ENCODE peak calls at places on chromosome 1, in seven cellular contexts. One of them, this sample, is unnamed.

GRCh38 chr1:186948542-186948941 is 119.8 kb downstream of the PLA2G4A start:
- DNase-seq in HCT116: no peak
- DNase-seq in A549: no peak
- DNase-seq in HepG2: no peak
- DNase-seq in H1: no peak
- DNase-seq in K562: no peak
- DNase-seq in GM12878: no peak
- DNase-seq in this sample: no peak

GRCh38 chr1:61692155-61692783 is 32.7 kb downstream of the TM2D1 start:
- DNase-seq in HCT116: no peak
- DNase-seq in A549: peak
- DNase-seq in HepG2: no peak
- DNase-seq in H1: no peak
- DNase-seq in K562: no peak
- DNase-seq in GM12878: no peak
- DNase-seq in this sample: peak

GRCh38 chr1:209617755-209618154 is 34.2 kb downstream of the CAMK1G start:
- DNase-seq in HCT116: no peak
- DNase-seq in A549: no peak
- DNase-seq in HepG2: no peak
- DNase-seq in H1: no peak
- DNase-seq in K562: no peak
- DNase-seq in GM12878: no peak
- DNase-seq in this sample: no peak

GRCh38 chr1:91564888-91565700 is 64.4 kb downstream of the CDC7 start:
- DNase-seq in HCT116: no peak
- DNase-seq in A549: no peak
- DNase-seq in HepG2: no peak
- DNase-seq in H1: no peak
- DNase-seq in K562: no peak
- DNase-seq in GM12878: no peak
- DNase-seq in this sample: peak

GRCh38 chr1:216178266-216178665 is 245.0 kb downstream of the USH2A start:
- DNase-seq in HCT116: no peak
- DNase-seq in A549: no peak
- DNase-seq in HepG2: no peak
- DNase-seq in H1: no peak
- DNase-seq in K562: no peak
- DNase-seq in GM12878: no peak
- DNase-seq in this sample: peak

GRCh38 chr1:200409203-200409760 is 554 bp downstream of the ZNF281 start:
- DNase-seq in HCT116: no peak
- DNase-seq in A549: no peak
- DNase-seq in HepG2: no peak
- DNase-seq in H1: no peak
- DNase-seq in K562: peak
- DNase-seq in GM12878: no peak
- DNase-seq in this sample: peak

GRCh38 chr1:88678405-88678804 is 5.7 kb upstream of the PKN2 start:
- DNase-seq in HCT116: no peak
- DNase-seq in A549: peak
- DNase-seq in HepG2: no peak
- DNase-seq in H1: no peak
- DNase-seq in K562: peak
- DNase-seq in GM12878: no peak
- DNase-seq in this sample: no peak

GRCh38 chr1:115302390-115302961 is 35.6 kb downstream of the NGF start:
- DNase-seq in HCT116: no peak
- DNase-seq in A549: no peak
- DNase-seq in HepG2: no peak
- DNase-seq in H1: no peak
- DNase-seq in K562: no peak
- DNase-seq in GM12878: no peak
- DNase-seq in this sample: peak

GRCh38 chr1:241934181-241934815 is 23.3 kb upstream of the BECN2 start:
- DNase-seq in HCT116: no peak
- DNase-seq in A549: no peak
- DNase-seq in HepG2: peak
- DNase-seq in H1: peak
- DNase-seq in K562: peak
- DNase-seq in GM12878: no peak
- DNase-seq in this sample: no peak

GRCh38 chr1:236759252-236759859 is 35.7 kb upstream of the MTR start:
- DNase-seq in HCT116: peak
- DNase-seq in A549: peak
- DNase-seq in HepG2: peak
- DNase-seq in H1: no peak
- DNase-seq in K562: peak
- DNase-seq in GM12878: peak
- DNase-seq in this sample: peak

GRCh38 chr1:93811646-93812045 is 67.4 kb downstream of the DNTTIP2 start:
- DNase-seq in HCT116: no peak
- DNase-seq in A549: no peak
- DNase-seq in HepG2: no peak
- DNase-seq in H1: no peak
- DNase-seq in K562: no peak
- DNase-seq in GM12878: no peak
- DNase-seq in this sample: peak

GRCh38 chr1:235917267-235917811 is 50.6 kb upstream of the LYST start:
- DNase-seq in HCT116: peak
- DNase-seq in A549: peak
- DNase-seq in HepG2: no peak
- DNase-seq in H1: no peak
- DNase-seq in K562: no peak
- DNase-seq in GM12878: peak
- DNase-seq in this sample: peak

GRCh38 chr1:234529661-234530237 is 50.8 kb upstream of the TARBP1 start:
- DNase-seq in HCT116: no peak
- DNase-seq in A549: no peak
- DNase-seq in HepG2: no peak
- DNase-seq in H1: no peak
- DNase-seq in K562: no peak
- DNase-seq in GM12878: no peak
- DNase-seq in this sample: no peak

GRCh38 chr1:226784081-226785049 is 45.3 kb upstream of the ITPKB start:
- DNase-seq in HCT116: no peak
- DNase-seq in A549: no peak
- DNase-seq in HepG2: no peak
- DNase-seq in H1: no peak
- DNase-seq in K562: no peak
- DNase-seq in GM12878: no peak
- DNase-seq in this sample: no peak

GRCh38 chr1:203769505-203770343 is 4.7 kb downstream of the LAX1 start:
- DNase-seq in HCT116: no peak
- DNase-seq in A549: peak
- DNase-seq in HepG2: peak
- DNase-seq in H1: no peak
- DNase-seq in K562: no peak
- DNase-seq in GM12878: no peak
- DNase-seq in this sample: peak

GRCh38 chr1:186930248-186930647 is 101.5 kb downstream of the PLA2G4A start:
- DNase-seq in HCT116: no peak
- DNase-seq in A549: no peak
- DNase-seq in HepG2: no peak
- DNase-seq in H1: no peak
- DNase-seq in K562: no peak
- DNase-seq in GM12878: no peak
- DNase-seq in this sample: peak

GRCh38 chr1:48222501-48223242 is at the start of gene SLC5A9:
- DNase-seq in HCT116: no peak
- DNase-seq in A549: peak
- DNase-seq in HepG2: peak
- DNase-seq in H1: no peak
- DNase-seq in K562: no peak
- DNase-seq in GM12878: no peak
- DNase-seq in this sample: no peak

GRCh38 chr1:19481826-19482398 is 3.4 kb downstream of the CAPZB start:
- DNase-seq in HCT116: no peak
- DNase-seq in A549: no peak
- DNase-seq in HepG2: no peak
- DNase-seq in H1: no peak
- DNase-seq in K562: no peak
- DNase-seq in GM12878: no peak
- DNase-seq in this sample: no peak

GRCh38 chr1:19478241-19478780 is 7.0 kb downstream of the CAPZB start:
- DNase-seq in HCT116: no peak
- DNase-seq in A549: no peak
- DNase-seq in HepG2: no peak
- DNase-seq in H1: no peak
- DNase-seq in K562: no peak
- DNase-seq in GM12878: no peak
- DNase-seq in this sample: no peak

GRCh38 chr1:19479351-19480120 is 5.8 kb downstream of the CAPZB start:
- DNase-seq in HCT116: no peak
- DNase-seq in A549: no peak
- DNase-seq in HepG2: no peak
- DNase-seq in H1: no peak
- DNase-seq in K562: no peak
- DNase-seq in GM12878: no peak
- DNase-seq in this sample: no peak

GRCh38 chr1:19477284-19478240 is 7.8 kb downstream of the CAPZB start:
- DNase-seq in HCT116: no peak
- DNase-seq in A549: no peak
- DNase-seq in HepG2: no peak
- DNase-seq in H1: no peak
- DNase-seq in K562: no peak
- DNase-seq in GM12878: peak
- DNase-seq in this sample: no peak

GRCh38 chr1:19480282-19480681 is 5.1 kb downstream of the CAPZB start:
- DNase-seq in HCT116: no peak
- DNase-seq in A549: no peak
- DNase-seq in HepG2: no peak
- DNase-seq in H1: no peak
- DNase-seq in K562: no peak
- DNase-seq in GM12878: no peak
- DNase-seq in this sample: no peak
- TF ChIP-seq CTCF in HCT116: no peak
- TF ChIP-seq CTCF in A549: no peak
- TF ChIP-seq CTCF in HepG2: no peak
- TF ChIP-seq CTCF in H1: no peak
- TF ChIP-seq CTCF in K562: no peak
- TF ChIP-seq CTCF in GM12878: no peak
- TF ChIP-seq CTCF in this sample: no peak

GRCh38 chr1:160077496-160077895 is 3.8 kb upstream of the KCNJ9 start:
- DNase-seq in HCT116: no peak
- DNase-seq in A549: no peak
- DNase-seq in HepG2: no peak
- DNase-seq in H1: no peak
- DNase-seq in K562: no peak
- DNase-seq in GM12878: no peak
- DNase-seq in this sample: no peak

GRCh38 chr1:160079448-160079847 is 1.9 kb upstream of the KCNJ9 start:
- DNase-seq in HCT116: no peak
- DNase-seq in A549: no peak
- DNase-seq in HepG2: no peak
- DNase-seq in H1: no peak
- DNase-seq in K562: no peak
- DNase-seq in GM12878: no peak
- DNase-seq in this sample: no peak

GRCh38 chr1:160080381-160081100 is 797 bp upstream of the KCNJ9 start:
- DNase-seq in HCT116: no peak
- DNase-seq in A549: no peak
- DNase-seq in HepG2: no peak
- DNase-seq in H1: no peak
- DNase-seq in K562: no peak
- DNase-seq in GM12878: no peak
- DNase-seq in this sample: no peak

GRCh38 chr1:160076295-160076694 is 5.0 kb upstream of the KCNJ9 start:
- DNase-seq in HCT116: no peak
- DNase-seq in A549: no peak
- DNase-seq in HepG2: no peak
- DNase-seq in H1: no peak
- DNase-seq in K562: no peak
- DNase-seq in GM12878: no peak
- DNase-seq in this sample: no peak

GRCh38 chr1:160078392-160079195 is 2.7 kb upstream of the KCNJ9 start:
- DNase-seq in HCT116: peak
- DNase-seq in A549: peak
- DNase-seq in HepG2: peak
- DNase-seq in H1: no peak
- DNase-seq in K562: peak
- DNase-seq in GM12878: no peak
- DNase-seq in this sample: no peak
- TF ChIP-seq CEBPB in HCT116: no peak
- TF ChIP-seq CEBPB in A549: no peak
- TF ChIP-seq CEBPB in HepG2: no peak
- TF ChIP-seq CEBPB in H1: no peak
- TF ChIP-seq CEBPB in K562: no peak
- TF ChIP-seq CEBPB in GM12878: no peak
- TF ChIP-seq CEBPB in this sample: no peak

DNA sequence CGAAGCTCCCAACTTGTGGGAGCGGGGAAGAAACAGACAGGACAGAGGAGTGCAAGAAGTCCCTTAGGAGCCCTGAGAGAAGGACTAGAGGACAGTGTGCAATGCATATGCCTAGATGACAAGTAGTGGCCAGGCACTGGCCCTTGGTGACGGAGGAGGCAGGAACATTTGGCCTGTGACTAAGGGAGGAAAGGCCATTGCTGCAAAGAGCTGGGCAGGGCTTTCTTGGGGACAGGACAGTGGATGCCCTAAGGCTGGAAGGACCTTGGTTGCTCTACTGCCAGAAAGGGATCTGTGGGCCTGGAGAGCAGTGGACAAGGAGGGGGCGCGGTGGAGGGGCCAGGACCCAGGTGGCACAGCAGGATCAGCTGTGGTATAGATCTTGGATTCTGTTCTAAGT is 481.3 kb downstream of the CAMTA1 start:
- DNase-seq in HCT116: no peak
- DNase-seq in A549: no peak
- DNase-seq in HepG2: no peak
- DNase-seq in H1: no peak
- DNase-seq in K562: no peak
- DNase-seq in GM12878: no peak
- DNase-seq in this sample: no peak
- TF ChIP-seq CTCF in HCT116: no peak
- TF ChIP-seq CTCF in A549: no peak
- TF ChIP-seq CTCF in HepG2: no peak
- TF ChIP-seq CTCF in H1: no peak
- TF ChIP-seq CTCF in K562: no peak
- TF ChIP-seq CTCF in GM12878: no peak
- TF ChIP-seq CTCF in this sample: no peak

DNA sequence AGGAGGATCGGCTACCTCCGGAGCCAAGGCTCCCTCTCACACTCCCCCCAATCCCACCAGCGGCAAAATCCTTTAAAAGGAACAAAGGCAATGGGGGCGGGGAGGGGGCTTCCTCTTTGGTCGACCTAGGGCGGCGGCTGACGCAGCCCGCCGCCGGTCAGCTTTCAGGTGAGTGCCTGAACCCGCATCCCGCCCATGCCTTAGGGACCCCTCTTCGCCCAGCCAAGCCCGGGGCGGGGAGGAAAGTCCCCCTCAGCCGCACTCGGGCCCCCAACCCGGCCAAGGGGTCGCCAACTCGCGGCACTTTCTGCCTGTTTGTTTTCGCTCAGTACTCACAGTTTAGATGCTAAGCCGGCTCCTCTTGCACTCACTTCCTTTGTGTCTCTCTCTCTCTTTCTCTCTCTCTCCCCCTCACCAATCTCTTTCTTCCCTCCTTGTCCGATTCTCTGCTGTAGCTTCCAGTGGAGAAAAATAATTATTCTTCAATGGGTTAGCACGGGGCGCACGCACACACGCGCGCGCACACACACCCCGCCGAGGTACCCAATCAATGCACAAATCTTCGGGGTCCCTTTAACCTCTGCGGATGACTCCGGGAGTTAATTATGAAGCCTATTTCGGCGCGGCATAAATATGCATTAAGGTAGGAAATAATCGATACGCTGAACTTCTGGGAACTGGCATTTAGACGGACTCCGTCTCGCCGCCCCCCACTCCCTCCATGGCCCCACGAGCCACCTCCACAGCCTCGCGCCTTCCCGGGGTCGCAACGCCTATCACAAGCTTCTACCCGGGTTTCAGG is at the start of gene BLACAT1:
- DNase-seq in HCT116: no peak
- DNase-seq in A549: no peak
- DNase-seq in HepG2: no peak
- DNase-seq in H1: no peak
- DNase-seq in K562: no peak
- DNase-seq in GM12878: no peak
- DNase-seq in this sample: no peak
- TF ChIP-seq CEBPB in HCT116: no peak
- TF ChIP-seq CEBPB in A549: no peak
- TF ChIP-seq CEBPB in HepG2: no peak
- TF ChIP-seq CEBPB in H1: no peak
- TF ChIP-seq CEBPB in K562: no peak
- TF ChIP-seq CEBPB in GM12878: no peak
- TF ChIP-seq CEBPB in this sample: no peak

This sample was measured in IMR-90.